ENCODE peak calls at places on chromosome 2, in seven cellular contexts. One of them, this sample, is unnamed.

GRCh38 chr2:1856922-1857321 is 112.6 kb upstream of the PXDN start:
- DNase-seq in stimulated activated CD4-positive, alpha-beta T cell treated with anti-CD3 and anti-CD28 coated beads, Interleukin-4, amount 100 ng/mL, for 4 hours: no peak
- DNase-seq in Right ventricle myocardium superior: no peak
- DNase-seq in Caki2: peak; percentile 26
- DNase-seq in HT-29: no peak
- DNase-seq in NCI-H2107: no peak
- DNase-seq in adrenal gland: no peak
- DNase-seq in this sample: no peak

GRCh38 chr2:172253190-172254052 is 150.7 kb upstream of the DLX2 start:
- DNase-seq in stimulated activated CD4-positive, alpha-beta T cell treated with anti-CD3 and anti-CD28 coated beads, Interleukin-4, amount 100 ng/mL, for 4 hours: peak; percentile 62
- DNase-seq in Right ventricle myocardium superior: no peak
- DNase-seq in Caki2: peak; percentile 94
- DNase-seq in HT-29: peak; percentile 91
- DNase-seq in NCI-H2107: no peak
- DNase-seq in adrenal gland: peak; percentile 90
- DNase-seq in this sample: no peak

GRCh38 chr2:15640291-15640711 is 48.6 kb downstream of the DDX1 start:
- DNase-seq in stimulated activated CD4-positive, alpha-beta T cell treated with anti-CD3 and anti-CD28 coated beads, Interleukin-4, amount 100 ng/mL, for 4 hours: no peak
- DNase-seq in Right ventricle myocardium superior: no peak
- DNase-seq in Caki2: peak; percentile 44
- DNase-seq in HT-29: peak; percentile 3
- DNase-seq in NCI-H2107: no peak
- DNase-seq in adrenal gland: no peak
- DNase-seq in this sample: no peak

GRCh38 chr2:56505885-56506284 is 322.1 kb downstream of the CCDC85A start:
- DNase-seq in stimulated activated CD4-positive, alpha-beta T cell treated with anti-CD3 and anti-CD28 coated beads, Interleukin-4, amount 100 ng/mL, for 4 hours: no peak
- DNase-seq in Right ventricle myocardium superior: no peak
- DNase-seq in Caki2: no peak
- DNase-seq in HT-29: no peak
- DNase-seq in NCI-H2107: no peak
- DNase-seq in adrenal gland: no peak
- DNase-seq in this sample: no peak

GRCh38 chr2:168801961-168802824 is at the start of gene NOSTRIN:
- DNase-seq in stimulated activated CD4-positive, alpha-beta T cell treated with anti-CD3 and anti-CD28 coated beads, Interleukin-4, amount 100 ng/mL, for 4 hours: no peak
- DNase-seq in Right ventricle myocardium superior: no peak
- DNase-seq in Caki2: no peak
- DNase-seq in HT-29: peak; percentile 84
- DNase-seq in NCI-H2107: no peak
- DNase-seq in adrenal gland: peak; percentile 81
- DNase-seq in this sample: no peak

GRCh38 chr2:28665041-28665704 is 86.5 kb upstream of the PPP1CB start:
- DNase-seq in stimulated activated CD4-positive, alpha-beta T cell treated with anti-CD3 and anti-CD28 coated beads, Interleukin-4, amount 100 ng/mL, for 4 hours: no peak
- DNase-seq in Right ventricle myocardium superior: peak; percentile 86
- DNase-seq in Caki2: no peak
- DNase-seq in HT-29: no peak
- DNase-seq in NCI-H2107: no peak
- DNase-seq in adrenal gland: peak; percentile 70
- DNase-seq in this sample: no peak

GRCh38 chr2:197241590-197241989 is 69.0 kb downstream of the ANKRD44 start:
- DNase-seq in stimulated activated CD4-positive, alpha-beta T cell treated with anti-CD3 and anti-CD28 coated beads, Interleukin-4, amount 100 ng/mL, for 4 hours: no peak
- DNase-seq in Right ventricle myocardium superior: no peak
- DNase-seq in Caki2: no peak
- DNase-seq in HT-29: no peak
- DNase-seq in NCI-H2107: no peak
- DNase-seq in adrenal gland: no peak
- DNase-seq in this sample: no peak

GRCh38 chr2:231168460-231169139 is 29.8 kb upstream of the ARMC9 start:
- DNase-seq in stimulated activated CD4-positive, alpha-beta T cell treated with anti-CD3 and anti-CD28 coated beads, Interleukin-4, amount 100 ng/mL, for 4 hours: no peak
- DNase-seq in Right ventricle myocardium superior: no peak
- DNase-seq in Caki2: no peak
- DNase-seq in HT-29: no peak
- DNase-seq in NCI-H2107: no peak
- DNase-seq in adrenal gland: no peak
- DNase-seq in this sample: no peak

GRCh38 chr2:118832071-118832790 is 15.2 kb downstream of the EN1 start:
- DNase-seq in stimulated activated CD4-positive, alpha-beta T cell treated with anti-CD3 and anti-CD28 coated beads, Interleukin-4, amount 100 ng/mL, for 4 hours: no peak
- DNase-seq in Right ventricle myocardium superior: no peak
- DNase-seq in Caki2: no peak
- DNase-seq in HT-29: no peak
- DNase-seq in NCI-H2107: no peak
- DNase-seq in adrenal gland: no peak
- DNase-seq in this sample: no peak

GRCh38 chr2:41925009-41925408 is 122.8 kb upstream of the PKDCC start:
- DNase-seq in stimulated activated CD4-positive, alpha-beta T cell treated with anti-CD3 and anti-CD28 coated beads, Interleukin-4, amount 100 ng/mL, for 4 hours: no peak
- DNase-seq in Right ventricle myocardium superior: no peak
- DNase-seq in Caki2: no peak
- DNase-seq in HT-29: peak; percentile 41
- DNase-seq in NCI-H2107: no peak
- DNase-seq in adrenal gland: peak; percentile 53
- DNase-seq in this sample: no peak

GRCh38 chr2:88601302-88601701 is 26.0 kb downstream of the EIF2AK3 start:
- DNase-seq in stimulated activated CD4-positive, alpha-beta T cell treated with anti-CD3 and anti-CD28 coated beads, Interleukin-4, amount 100 ng/mL, for 4 hours: no peak
- DNase-seq in Right ventricle myocardium superior: no peak
- DNase-seq in Caki2: no peak
- DNase-seq in HT-29: no peak
- DNase-seq in NCI-H2107: no peak
- DNase-seq in adrenal gland: no peak
- DNase-seq in this sample: no peak

GRCh38 chr2:9071032-9071431 is 67.5 kb upstream of the MBOAT2 start:
- DNase-seq in stimulated activated CD4-positive, alpha-beta T cell treated with anti-CD3 and anti-CD28 coated beads, Interleukin-4, amount 100 ng/mL, for 4 hours: no peak
- DNase-seq in Right ventricle myocardium superior: no peak
- DNase-seq in Caki2: peak; percentile 89
- DNase-seq in HT-29: peak; percentile 68
- DNase-seq in NCI-H2107: no peak
- DNase-seq in adrenal gland: no peak
- DNase-seq in this sample: no peak

GRCh38 chr2:142872900-142873724 is 4.4 kb upstream of the KYNU start:
- DNase-seq in stimulated activated CD4-positive, alpha-beta T cell treated with anti-CD3 and anti-CD28 coated beads, Interleukin-4, amount 100 ng/mL, for 4 hours: no peak
- DNase-seq in Right ventricle myocardium superior: no peak
- DNase-seq in Caki2: peak; percentile 76
- DNase-seq in HT-29: no peak
- DNase-seq in NCI-H2107: no peak
- DNase-seq in adrenal gland: no peak
- DNase-seq in this sample: no peak

GRCh38 chr2:170101789-170102188 is 76.2 kb upstream of the MYO3B start:
- DNase-seq in stimulated activated CD4-positive, alpha-beta T cell treated with anti-CD3 and anti-CD28 coated beads, Interleukin-4, amount 100 ng/mL, for 4 hours: no peak
- DNase-seq in Right ventricle myocardium superior: no peak
- DNase-seq in Caki2: no peak
- DNase-seq in HT-29: no peak
- DNase-seq in NCI-H2107: no peak
- DNase-seq in adrenal gland: no peak
- DNase-seq in this sample: no peak

GRCh38 chr2:167487728-167488127 is 599.4 kb downstream of the XIRP2 start:
- DNase-seq in stimulated activated CD4-positive, alpha-beta T cell treated with anti-CD3 and anti-CD28 coated beads, Interleukin-4, amount 100 ng/mL, for 4 hours: no peak
- DNase-seq in Right ventricle myocardium superior: no peak
- DNase-seq in Caki2: no peak
- DNase-seq in HT-29: no peak
- DNase-seq in NCI-H2107: no peak
- DNase-seq in adrenal gland: no peak
- DNase-seq in this sample: no peak

GRCh38 chr2:217356795-217357194 is 496.9 kb upstream of the TNP1 start:
- DNase-seq in stimulated activated CD4-positive, alpha-beta T cell treated with anti-CD3 and anti-CD28 coated beads, Interleukin-4, amount 100 ng/mL, for 4 hours: no peak
- DNase-seq in Right ventricle myocardium superior: peak; percentile 50
- DNase-seq in Caki2: no peak
- DNase-seq in HT-29: no peak
- DNase-seq in NCI-H2107: no peak
- DNase-seq in adrenal gland: peak; percentile 71
- DNase-seq in this sample: no peak

GRCh38 chr2:22450831-22451230 is 934.1 kb upstream of the KLHL29 start:
- DNase-seq in stimulated activated CD4-positive, alpha-beta T cell treated with anti-CD3 and anti-CD28 coated beads, Interleukin-4, amount 100 ng/mL, for 4 hours: no peak
- DNase-seq in Right ventricle myocardium superior: no peak
- DNase-seq in Caki2: no peak
- DNase-seq in HT-29: no peak
- DNase-seq in NCI-H2107: no peak
- DNase-seq in adrenal gland: no peak
- DNase-seq in this sample: no peak

GRCh38 chr2:62137431-62137830 is 58.5 kb upstream of the B3GNT2 start:
- DNase-seq in stimulated activated CD4-positive, alpha-beta T cell treated with anti-CD3 and anti-CD28 coated beads, Interleukin-4, amount 100 ng/mL, for 4 hours: no peak
- DNase-seq in Right ventricle myocardium superior: no peak
- DNase-seq in Caki2: no peak
- DNase-seq in HT-29: no peak
- DNase-seq in NCI-H2107: no peak
- DNase-seq in adrenal gland: no peak
- DNase-seq in this sample: no peak

GRCh38 chr2:165203689-165204559 is at the start of gene SCN3A:
- DNase-seq in stimulated activated CD4-positive, alpha-beta T cell treated with anti-CD3 and anti-CD28 coated beads, Interleukin-4, amount 100 ng/mL, for 4 hours: no peak
- DNase-seq in Right ventricle myocardium superior: no peak
- DNase-seq in Caki2: peak; percentile 70
- DNase-seq in HT-29: peak; percentile 53
- DNase-seq in NCI-H2107: peak; percentile 16
- DNase-seq in adrenal gland: peak; percentile 55
- DNase-seq in this sample: no peak

GRCh38 chr2:229921101-229921891 is 513 bp downstream of the TRIP12 start:
- DNase-seq in stimulated activated CD4-positive, alpha-beta T cell treated with anti-CD3 and anti-CD28 coated beads, Interleukin-4, amount 100 ng/mL, for 4 hours: peak; percentile 63
- DNase-seq in Right ventricle myocardium superior: peak; percentile 81
- DNase-seq in Caki2: peak; percentile 29
- DNase-seq in HT-29: peak; percentile 79
- DNase-seq in NCI-H2107: no peak
- DNase-seq in adrenal gland: peak; percentile 83
- DNase-seq in this sample: peak; percentile 56

GRCh38 chr2:70896765-70897202 is 38.9 kb upstream of the ATP6V1B1 start:
- DNase-seq in stimulated activated CD4-positive, alpha-beta T cell treated with anti-CD3 and anti-CD28 coated beads, Interleukin-4, amount 100 ng/mL, for 4 hours: no peak
- DNase-seq in Right ventricle myocardium superior: no peak
- DNase-seq in Caki2: no peak
- DNase-seq in HT-29: no peak
- DNase-seq in NCI-H2107: no peak
- DNase-seq in adrenal gland: no peak
- DNase-seq in this sample: no peak

GRCh38 chr2:237466266-237466665 is 20.8 kb upstream of the MLPH start:
- DNase-seq in stimulated activated CD4-positive, alpha-beta T cell treated with anti-CD3 and anti-CD28 coated beads, Interleukin-4, amount 100 ng/mL, for 4 hours: no peak
- DNase-seq in Right ventricle myocardium superior: no peak
- DNase-seq in Caki2: peak; percentile 84
- DNase-seq in HT-29: no peak
- DNase-seq in NCI-H2107: no peak
- DNase-seq in adrenal gland: no peak
- DNase-seq in this sample: no peak

GRCh38 chr2:120161190-120161589 is 62.0 kb downstream of the TMEM185B start:
- DNase-seq in stimulated activated CD4-positive, alpha-beta T cell treated with anti-CD3 and anti-CD28 coated beads, Interleukin-4, amount 100 ng/mL, for 4 hours: no peak
- DNase-seq in Right ventricle myocardium superior: no peak
- DNase-seq in Caki2: no peak
- DNase-seq in HT-29: no peak
- DNase-seq in NCI-H2107: no peak
- DNase-seq in adrenal gland: no peak
- DNase-seq in this sample: no peak

GRCh38 chr2:43323810-43324588 is 97.6 kb upstream of the ZFP36L2 start:
- DNase-seq in stimulated activated CD4-positive, alpha-beta T cell treated with anti-CD3 and anti-CD28 coated beads, Interleukin-4, amount 100 ng/mL, for 4 hours: no peak
- DNase-seq in Right ventricle myocardium superior: peak; percentile 83
- DNase-seq in Caki2: no peak
- DNase-seq in HT-29: no peak
- DNase-seq in NCI-H2107: no peak
- DNase-seq in adrenal gland: no peak
- DNase-seq in this sample: no peak

GRCh38 chr2:46135936-46136335 is 161.3 kb upstream of the EPAS1 start:
- DNase-seq in stimulated activated CD4-positive, alpha-beta T cell treated with anti-CD3 and anti-CD28 coated beads, Interleukin-4, amount 100 ng/mL, for 4 hours: no peak
- DNase-seq in Right ventricle myocardium superior: no peak
- DNase-seq in Caki2: no peak
- DNase-seq in HT-29: no peak
- DNase-seq in NCI-H2107: no peak
- DNase-seq in adrenal gland: no peak
- DNase-seq in this sample: no peak

GRCh38 chr2:223797811-223798721 is 39.3 kb downstream of the AP1S3 start:
- DNase-seq in stimulated activated CD4-positive, alpha-beta T cell treated with anti-CD3 and anti-CD28 coated beads, Interleukin-4, amount 100 ng/mL, for 4 hours: no peak
- DNase-seq in Right ventricle myocardium superior: no peak
- DNase-seq in Caki2: peak; percentile 70
- DNase-seq in HT-29: peak; percentile 81
- DNase-seq in NCI-H2107: peak; percentile 12
- DNase-seq in adrenal gland: no peak
- DNase-seq in this sample: peak; percentile 38

GRCh38 chr2:205188516-205189138 is 493.7 kb upstream of the NRP2 start:
- DNase-seq in stimulated activated CD4-positive, alpha-beta T cell treated with anti-CD3 and anti-CD28 coated beads, Interleukin-4, amount 100 ng/mL, for 4 hours: no peak
- DNase-seq in Right ventricle myocardium superior: peak; percentile 72
- DNase-seq in Caki2: no peak
- DNase-seq in HT-29: no peak
- DNase-seq in NCI-H2107: no peak
- DNase-seq in adrenal gland: peak; percentile 78
- DNase-seq in this sample: no peak

GRCh38 chr2:219441451-219442205 is 7.0 kb downstream of the SPEG start:
- DNase-seq in stimulated activated CD4-positive, alpha-beta T cell treated with anti-CD3 and anti-CD28 coated beads, Interleukin-4, amount 100 ng/mL, for 4 hours: peak; percentile 79
- DNase-seq in Right ventricle myocardium superior: peak; percentile 63
- DNase-seq in Caki2: peak; percentile 16
- DNase-seq in HT-29: no peak
- DNase-seq in NCI-H2107: no peak
- DNase-seq in adrenal gland: no peak
- DNase-seq in this sample: peak; percentile 57

GRCh38 chr2:43482974-43483373 is 112.9 kb downstream of the THADA start:
- DNase-seq in stimulated activated CD4-positive, alpha-beta T cell treated with anti-CD3 and anti-CD28 coated beads, Interleukin-4, amount 100 ng/mL, for 4 hours: no peak
- DNase-seq in Right ventricle myocardium superior: no peak
- DNase-seq in Caki2: peak; percentile 63
- DNase-seq in HT-29: peak; percentile 48
- DNase-seq in NCI-H2107: no peak
- DNase-seq in adrenal gland: no peak
- DNase-seq in this sample: no peak

GRCh38 chr2:48530033-48530804 is at the start of gene STON1:
- DNase-seq in stimulated activated CD4-positive, alpha-beta T cell treated with anti-CD3 and anti-CD28 coated beads, Interleukin-4, amount 100 ng/mL, for 4 hours: peak; percentile 40
- DNase-seq in Right ventricle myocardium superior: peak; percentile 70
- DNase-seq in Caki2: no peak
- DNase-seq in HT-29: no peak
- DNase-seq in NCI-H2107: no peak
- DNase-seq in adrenal gland: no peak
- DNase-seq in this sample: peak; percentile 56

GRCh38 chr2:219218279-219219112 is at the start of gene ABCB6:
- DNase-seq in stimulated activated CD4-positive, alpha-beta T cell treated with anti-CD3 and anti-CD28 coated beads, Interleukin-4, amount 100 ng/mL, for 4 hours: peak; percentile 91
- DNase-seq in Right ventricle myocardium superior: peak; percentile 99
- DNase-seq in Caki2: peak; percentile 91
- DNase-seq in HT-29: peak; percentile 89
- DNase-seq in NCI-H2107: peak; percentile 81
- DNase-seq in adrenal gland: peak; percentile 99
- DNase-seq in this sample: peak; percentile 94

GRCh38 chr2:220394433-220394832 is 767.0 kb downstream of the SLC4A3 start:
- DNase-seq in stimulated activated CD4-positive, alpha-beta T cell treated with anti-CD3 and anti-CD28 coated beads, Interleukin-4, amount 100 ng/mL, for 4 hours: no peak
- DNase-seq in Right ventricle myocardium superior: peak; percentile 42
- DNase-seq in Caki2: peak; percentile 12
- DNase-seq in HT-29: peak; percentile 16
- DNase-seq in NCI-H2107: no peak
- DNase-seq in adrenal gland: peak; percentile 55
- DNase-seq in this sample: no peak

GRCh38 chr2:102111823-102112222 is 30.7 kb upstream of the IL1R1 start:
- DNase-seq in stimulated activated CD4-positive, alpha-beta T cell treated with anti-CD3 and anti-CD28 coated beads, Interleukin-4, amount 100 ng/mL, for 4 hours: no peak
- DNase-seq in Right ventricle myocardium superior: no peak
- DNase-seq in Caki2: no peak
- DNase-seq in HT-29: no peak
- DNase-seq in NCI-H2107: no peak
- DNase-seq in adrenal gland: no peak
- DNase-seq in this sample: no peak

GRCh38 chr2:23394700-23395099 is 9.7 kb downstream of the KLHL29 start:
- DNase-seq in stimulated activated CD4-positive, alpha-beta T cell treated with anti-CD3 and anti-CD28 coated beads, Interleukin-4, amount 100 ng/mL, for 4 hours: no peak
- DNase-seq in Right ventricle myocardium superior: no peak
- DNase-seq in Caki2: no peak
- DNase-seq in HT-29: no peak
- DNase-seq in NCI-H2107: no peak
- DNase-seq in adrenal gland: no peak
- DNase-seq in this sample: no peak

GRCh38 chr2:68487773-68488355 is 20.5 kb downstream of the APLF start:
- DNase-seq in stimulated activated CD4-positive, alpha-beta T cell treated with anti-CD3 and anti-CD28 coated beads, Interleukin-4, amount 100 ng/mL, for 4 hours: no peak
- DNase-seq in Right ventricle myocardium superior: no peak
- DNase-seq in Caki2: no peak
- DNase-seq in HT-29: peak; percentile 39
- DNase-seq in NCI-H2107: no peak
- DNase-seq in adrenal gland: no peak
- DNase-seq in this sample: no peak